ENCODE peak calls at places on chromosomes 5 and 9, in ten cellular contexts. One of them, this sample, is unnamed.

GRCh38 chr5:3265131-3265885 is 330.3 kb upstream of the IRX1 start:
- DNase-seq in RCC 7860: no peak
- DNase-seq in chondrocyte: no peak
- DNase-seq in globus pallidus: peak
- DNase-seq in RWPE1: no peak
- DNase-seq in HuH-7.5: no peak
- DNase-seq in RKO: no peak
- DNase-seq in DMS79 treated with DMSO at 0.1 percent for 48 hours: no peak
- DNase-seq in cardiac fibroblast: no peak
- DNase-seq in foreskin keratinocyte: no peak
- DNase-seq in this sample: no peak

GRCh38 chr9:6015278-6016157 is at the start of gene RANBP6:
- DNase-seq in RKO: peak
- DNase-seq in DMS79 treated with DMSO at 0.1 percent for 48 hours: peak
- DNase-seq in foreskin keratinocyte: peak
- DNase-seq in HuH-7.5: peak
- DNase-seq in RWPE1: peak
- DNase-seq in RCC 7860: peak
- DNase-seq in cardiac fibroblast: peak
- DNase-seq in chondrocyte: peak
- DNase-seq in globus pallidus: peak
- DNase-seq in this sample: peak

GRCh38 chr5:1059884-1060263 is 51.3 kb downstream of the NKD2 start:
- DNase-seq in RCC 7860: no peak
- DNase-seq in foreskin keratinocyte: no peak
- DNase-seq in RWPE1: no peak
- DNase-seq in cardiac fibroblast: no peak
- DNase-seq in chondrocyte: peak
- DNase-seq in DMS79 treated with DMSO at 0.1 percent for 48 hours: no peak
- DNase-seq in HuH-7.5: no peak
- DNase-seq in RKO: no peak
- DNase-seq in globus pallidus: no peak
- DNase-seq in this sample: no peak

GRCh38 chr5:78908173-78908901 is 76.8 kb downstream of the ARSB start:
- DNase-seq in chondrocyte: no peak
- DNase-seq in cardiac fibroblast: peak
- DNase-seq in RKO: no peak
- DNase-seq in globus pallidus: peak
- DNase-seq in DMS79 treated with DMSO at 0.1 percent for 48 hours: peak
- DNase-seq in RCC 7860: no peak
- DNase-seq in foreskin keratinocyte: no peak
- DNase-seq in HuH-7.5: peak
- DNase-seq in RWPE1: no peak
- DNase-seq in this sample: peak

GRCh38 chr9:91424403-91425176 is 958 bp upstream of the NFIL3 start:
- DNase-seq in chondrocyte: no peak
- DNase-seq in globus pallidus: peak
- DNase-seq in RWPE1: peak
- DNase-seq in RCC 7860: peak
- DNase-seq in foreskin keratinocyte: no peak
- DNase-seq in DMS79 treated with DMSO at 0.1 percent for 48 hours: peak
- DNase-seq in RKO: peak
- DNase-seq in cardiac fibroblast: peak
- DNase-seq in HuH-7.5: peak
- DNase-seq in this sample: peak

GRCh38 chr9:38251036-38251335 is 141.5 kb upstream of the ALDH1B1 start:
- DNase-seq in RKO: no peak
- DNase-seq in HuH-7.5: no peak
- DNase-seq in chondrocyte: no peak
- DNase-seq in globus pallidus: no peak
- DNase-seq in RWPE1: no peak
- DNase-seq in DMS79 treated with DMSO at 0.1 percent for 48 hours: no peak
- DNase-seq in foreskin keratinocyte: no peak
- DNase-seq in cardiac fibroblast: no peak
- DNase-seq in RCC 7860: no peak
- DNase-seq in this sample: no peak

GRCh38 chr5:83149671-83150070 is 72.3 kb downstream of the XRCC4 start:
- DNase-seq in RKO: no peak
- DNase-seq in RCC 7860: peak
- DNase-seq in globus pallidus: no peak
- DNase-seq in chondrocyte: no peak
- DNase-seq in RWPE1: no peak
- DNase-seq in HuH-7.5: no peak
- DNase-seq in DMS79 treated with DMSO at 0.1 percent for 48 hours: no peak
- DNase-seq in foreskin keratinocyte: no peak
- DNase-seq in cardiac fibroblast: peak
- DNase-seq in this sample: no peak

GRCh38 chr5:154274828-154275185 is 84.3 kb downstream of the GALNT10 start:
- DNase-seq in RKO: no peak
- DNase-seq in globus pallidus: no peak
- DNase-seq in foreskin keratinocyte: peak
- DNase-seq in DMS79 treated with DMSO at 0.1 percent for 48 hours: no peak
- DNase-seq in RCC 7860: peak
- DNase-seq in HuH-7.5: no peak
- DNase-seq in RWPE1: peak
- DNase-seq in cardiac fibroblast: no peak
- DNase-seq in chondrocyte: no peak
- DNase-seq in this sample: no peak

GRCh38 chr5:172846677-172847076 is 12.6 kb downstream of the ERGIC1 start:
- DNase-seq in cardiac fibroblast: no peak
- DNase-seq in DMS79 treated with DMSO at 0.1 percent for 48 hours: no peak
- DNase-seq in RWPE1: no peak
- DNase-seq in chondrocyte: no peak
- DNase-seq in foreskin keratinocyte: no peak
- DNase-seq in RCC 7860: no peak
- DNase-seq in RKO: no peak
- DNase-seq in globus pallidus: no peak
- DNase-seq in HuH-7.5: no peak
- DNase-seq in this sample: no peak

GRCh38 chr9:137088121-137088520 is 1.3 kb downstream of the MAN1B1 start:
- DNase-seq in DMS79 treated with DMSO at 0.1 percent for 48 hours: no peak
- DNase-seq in RCC 7860: no peak
- DNase-seq in globus pallidus: no peak
- DNase-seq in RKO: no peak
- DNase-seq in cardiac fibroblast: no peak
- DNase-seq in foreskin keratinocyte: no peak
- DNase-seq in chondrocyte: no peak
- DNase-seq in HuH-7.5: no peak
- DNase-seq in RWPE1: no peak
- DNase-seq in this sample: no peak

GRCh38 chr5:97534166-97534565 is 351.1 kb upstream of the RIOK2 start:
- DNase-seq in RCC 7860: peak
- DNase-seq in chondrocyte: no peak
- DNase-seq in DMS79 treated with DMSO at 0.1 percent for 48 hours: no peak
- DNase-seq in cardiac fibroblast: peak
- DNase-seq in RWPE1: peak
- DNase-seq in RKO: peak
- DNase-seq in globus pallidus: peak
- DNase-seq in HuH-7.5: peak
- DNase-seq in foreskin keratinocyte: peak
- DNase-seq in this sample: peak

GRCh38 chr9:121153642-121154041 is 48.0 kb downstream of the RAB14 start:
- DNase-seq in DMS79 treated with DMSO at 0.1 percent for 48 hours: no peak
- DNase-seq in RKO: no peak
- DNase-seq in cardiac fibroblast: no peak
- DNase-seq in chondrocyte: no peak
- DNase-seq in globus pallidus: no peak
- DNase-seq in HuH-7.5: no peak
- DNase-seq in RCC 7860: no peak
- DNase-seq in foreskin keratinocyte: no peak
- DNase-seq in RWPE1: no peak
- DNase-seq in this sample: no peak

GRCh38 chr9:84212982-84213381 is 127.6 kb downstream of the SLC28A3 start:
- DNase-seq in globus pallidus: no peak
- DNase-seq in RCC 7860: no peak
- DNase-seq in HuH-7.5: no peak
- DNase-seq in chondrocyte: no peak
- DNase-seq in DMS79 treated with DMSO at 0.1 percent for 48 hours: no peak
- DNase-seq in foreskin keratinocyte: peak
- DNase-seq in cardiac fibroblast: no peak
- DNase-seq in RKO: no peak
- DNase-seq in RWPE1: peak
- DNase-seq in this sample: no peak

GRCh38 chr9:30103647-30104394 is 2280.6 kb upstream of the ACO1 start:
- DNase-seq in RWPE1: no peak
- DNase-seq in cardiac fibroblast: no peak
- DNase-seq in RCC 7860: no peak
- DNase-seq in RKO: no peak
- DNase-seq in HuH-7.5: no peak
- DNase-seq in foreskin keratinocyte: no peak
- DNase-seq in chondrocyte: no peak
- DNase-seq in globus pallidus: no peak
- DNase-seq in DMS79 treated with DMSO at 0.1 percent for 48 hours: no peak
- DNase-seq in this sample: no peak

GRCh38 chr9:692636-693459 is 148.6 kb upstream of the DMRT1 start:
- DNase-seq in cardiac fibroblast: no peak
- DNase-seq in globus pallidus: peak
- DNase-seq in foreskin keratinocyte: no peak
- DNase-seq in RKO: no peak
- DNase-seq in RWPE1: no peak
- DNase-seq in RCC 7860: no peak
- DNase-seq in DMS79 treated with DMSO at 0.1 percent for 48 hours: no peak
- DNase-seq in chondrocyte: no peak
- DNase-seq in HuH-7.5: no peak
- DNase-seq in this sample: no peak

GRCh38 chr5:140347382-140347781 is 979 bp upstream of the HBEGF start:
- DNase-seq in DMS79 treated with DMSO at 0.1 percent for 48 hours: no peak
- DNase-seq in RWPE1: no peak
- DNase-seq in RCC 7860: no peak
- DNase-seq in chondrocyte: peak
- DNase-seq in cardiac fibroblast: no peak
- DNase-seq in HuH-7.5: no peak
- DNase-seq in globus pallidus: no peak
- DNase-seq in foreskin keratinocyte: no peak
- DNase-seq in RKO: no peak
- DNase-seq in this sample: no peak

GRCh38 chr9:123568691-123569342 is 212.8 kb downstream of the CRB2 start:
- DNase-seq in RCC 7860: no peak
- DNase-seq in globus pallidus: no peak
- DNase-seq in RKO: no peak
- DNase-seq in cardiac fibroblast: peak
- DNase-seq in chondrocyte: no peak
- DNase-seq in HuH-7.5: no peak
- DNase-seq in DMS79 treated with DMSO at 0.1 percent for 48 hours: peak
- DNase-seq in RWPE1: no peak
- DNase-seq in foreskin keratinocyte: no peak
- DNase-seq in this sample: peak

GRCh38 chr5:176837707-176838115 is 27.4 kb downstream of the UNC5A start:
- DNase-seq in HuH-7.5: peak
- DNase-seq in globus pallidus: peak
- DNase-seq in RKO: peak
- DNase-seq in RCC 7860: peak
- DNase-seq in DMS79 treated with DMSO at 0.1 percent for 48 hours: no peak
- DNase-seq in chondrocyte: no peak
- DNase-seq in foreskin keratinocyte: peak
- DNase-seq in RWPE1: peak
- DNase-seq in cardiac fibroblast: peak
- DNase-seq in this sample: no peak

GRCh38 chr5:172659909-172660628 is 19.0 kb downstream of the NEURL1B start:
- DNase-seq in RCC 7860: no peak
- DNase-seq in RKO: peak
- DNase-seq in cardiac fibroblast: peak
- DNase-seq in DMS79 treated with DMSO at 0.1 percent for 48 hours: peak
- DNase-seq in chondrocyte: no peak
- DNase-seq in HuH-7.5: peak
- DNase-seq in RWPE1: peak
- DNase-seq in foreskin keratinocyte: peak
- DNase-seq in globus pallidus: peak
- DNase-seq in this sample: no peak

GRCh38 chr9:118306773-118307172 is 602.6 kb downstream of the TLR4 start:
- DNase-seq in cardiac fibroblast: no peak
- DNase-seq in HuH-7.5: no peak
- DNase-seq in RCC 7860: no peak
- DNase-seq in DMS79 treated with DMSO at 0.1 percent for 48 hours: no peak
- DNase-seq in chondrocyte: no peak
- DNase-seq in RKO: no peak
- DNase-seq in globus pallidus: no peak
- DNase-seq in RWPE1: no peak
- DNase-seq in foreskin keratinocyte: no peak
- DNase-seq in this sample: no peak

GRCh38 chr5:16487448-16487847 is 21.8 kb upstream of the ZNF622 start:
- DNase-seq in chondrocyte: no peak
- DNase-seq in RKO: no peak
- DNase-seq in RCC 7860: no peak
- DNase-seq in RWPE1: no peak
- DNase-seq in globus pallidus: no peak
- DNase-seq in foreskin keratinocyte: no peak
- DNase-seq in cardiac fibroblast: no peak
- DNase-seq in HuH-7.5: no peak
- DNase-seq in DMS79 treated with DMSO at 0.1 percent for 48 hours: no peak
- DNase-seq in this sample: no peak

This sample was measured in NCI-H345.